ENCODE peak calls at places on chromosome 2, in eight cellular contexts. One of them, this sample, is unnamed.

GRCh38 chr2:185417111-185417510 is 321.5 kb upstream of the FSIP2 start:
- DNase-seq in CD4-positive, alpha-beta T cell: no peak
- DNase-seq in heart left ventricle: no peak
- DNase-seq in HFF-Myc: no peak
- DNase-seq in GM13977: no peak
- DNase-seq in body of pancreas: no peak
- DNase-seq in suprapubic skin: no peak
- DNase-seq in breast epithelium: no peak
- DNase-seq in this sample: no peak

GRCh38 chr2:240662681-240663080 is 20.0 kb downstream of the AQP12B start:
- DNase-seq in GM13977: no peak
- DNase-seq in HFF-Myc: no peak
- DNase-seq in body of pancreas: no peak
- DNase-seq in CD4-positive, alpha-beta T cell: no peak
- DNase-seq in breast epithelium: no peak
- DNase-seq in suprapubic skin: no peak
- DNase-seq in heart left ventricle: no peak
- DNase-seq in this sample: no peak

GRCh38 chr2:199458806-199459285 is 1.1 kb upstream of the SATB2 start:
- DNase-seq in heart left ventricle: no peak
- DNase-seq in breast epithelium: no peak
- DNase-seq in CD4-positive, alpha-beta T cell: no peak
- DNase-seq in GM13977: peak; percentile 60
- DNase-seq in HFF-Myc: no peak
- DNase-seq in body of pancreas: peak; percentile 43
- DNase-seq in suprapubic skin: peak; percentile 71
- DNase-seq in this sample: no peak

GRCh38 chr2:232420463-232421188 is 14.0 kb downstream of the ALPG start:
- DNase-seq in GM13977: peak; percentile 64
- DNase-seq in body of pancreas: peak; percentile 44
- DNase-seq in breast epithelium: no peak
- DNase-seq in CD4-positive, alpha-beta T cell: peak; percentile 25
- DNase-seq in HFF-Myc: no peak
- DNase-seq in suprapubic skin: no peak
- DNase-seq in heart left ventricle: no peak
- DNase-seq in this sample: no peak

GRCh38 chr2:28736034-28736433 is 15.6 kb upstream of the PPP1CB start:
- DNase-seq in suprapubic skin: no peak
- DNase-seq in heart left ventricle: peak; percentile 84
- DNase-seq in HFF-Myc: no peak
- DNase-seq in GM13977: no peak
- DNase-seq in body of pancreas: peak; percentile 89
- DNase-seq in CD4-positive, alpha-beta T cell: no peak
- DNase-seq in breast epithelium: peak; percentile 90
- DNase-seq in this sample: no peak

GRCh38 chr2:191612496-191612895 is 65.4 kb upstream of the NABP1 start:
- DNase-seq in body of pancreas: no peak
- DNase-seq in HFF-Myc: peak; percentile 44
- DNase-seq in GM13977: no peak
- DNase-seq in suprapubic skin: no peak
- DNase-seq in breast epithelium: no peak
- DNase-seq in CD4-positive, alpha-beta T cell: no peak
- DNase-seq in heart left ventricle: no peak
- DNase-seq in this sample: no peak

GRCh38 chr2:85765081-85765731 is 11.4 kb downstream of the ATOH8 start:
- DNase-seq in GM13977: no peak
- DNase-seq in breast epithelium: no peak
- DNase-seq in HFF-Myc: no peak
- DNase-seq in suprapubic skin: no peak
- DNase-seq in body of pancreas: no peak
- DNase-seq in CD4-positive, alpha-beta T cell: no peak
- DNase-seq in heart left ventricle: no peak
- DNase-seq in this sample: no peak

GRCh38 chr2:223026357-223027110 is 25.5 kb upstream of the KCNE4 start:
- DNase-seq in HFF-Myc: no peak
- DNase-seq in body of pancreas: no peak
- DNase-seq in GM13977: no peak
- DNase-seq in breast epithelium: no peak
- DNase-seq in suprapubic skin: no peak
- DNase-seq in CD4-positive, alpha-beta T cell: no peak
- DNase-seq in heart left ventricle: no peak
- DNase-seq in this sample: no peak

GRCh38 chr2:105038383-105039061 is 653 bp downstream of the MRPS9 start:
- DNase-seq in breast epithelium: no peak
- DNase-seq in CD4-positive, alpha-beta T cell: no peak
- DNase-seq in body of pancreas: no peak
- DNase-seq in HFF-Myc: no peak
- DNase-seq in suprapubic skin: no peak
- DNase-seq in GM13977: peak; percentile 27
- DNase-seq in heart left ventricle: peak; percentile 20
- DNase-seq in this sample: no peak

GRCh38 chr2:217996345-217996744 is 6.5 kb downstream of the TNS1 start:
- DNase-seq in HFF-Myc: no peak
- DNase-seq in suprapubic skin: no peak
- DNase-seq in CD4-positive, alpha-beta T cell: no peak
- DNase-seq in breast epithelium: no peak
- DNase-seq in body of pancreas: peak; percentile 77
- DNase-seq in heart left ventricle: no peak
- DNase-seq in GM13977: no peak
- DNase-seq in this sample: no peak

GRCh38 chr2:33275689-33276444 is 200.6 kb upstream of the RASGRP3 start:
- DNase-seq in heart left ventricle: peak; percentile 29
- DNase-seq in CD4-positive, alpha-beta T cell: peak; percentile 4
- DNase-seq in breast epithelium: peak; percentile 25
- DNase-seq in suprapubic skin: peak; percentile 81
- DNase-seq in body of pancreas: no peak
- DNase-seq in HFF-Myc: peak; percentile 40
- DNase-seq in GM13977: no peak
- DNase-seq in this sample: no peak

GRCh38 chr2:8119782-8120551 is 561.9 kb upstream of the ID2 start:
- DNase-seq in HFF-Myc: no peak
- DNase-seq in GM13977: no peak
- DNase-seq in CD4-positive, alpha-beta T cell: no peak
- DNase-seq in heart left ventricle: no peak
- DNase-seq in body of pancreas: no peak
- DNase-seq in suprapubic skin: no peak
- DNase-seq in breast epithelium: no peak
- DNase-seq in this sample: no peak

GRCh38 chr2:38526195-38526594 is 76.5 kb downstream of the HNRNPLL start:
- DNase-seq in HFF-Myc: no peak
- DNase-seq in breast epithelium: no peak
- DNase-seq in suprapubic skin: no peak
- DNase-seq in CD4-positive, alpha-beta T cell: no peak
- DNase-seq in heart left ventricle: no peak
- DNase-seq in GM13977: no peak
- DNase-seq in body of pancreas: no peak
- DNase-seq in this sample: no peak

GRCh38 chr2:30679416-30680088 is 127.7 kb downstream of the CAPN13 start:
- DNase-seq in CD4-positive, alpha-beta T cell: no peak
- DNase-seq in breast epithelium: no peak
- DNase-seq in suprapubic skin: no peak
- DNase-seq in HFF-Myc: no peak
- DNase-seq in body of pancreas: no peak
- DNase-seq in heart left ventricle: no peak
- DNase-seq in GM13977: no peak
- DNase-seq in this sample: no peak

GRCh38 chr2:64341461-64341860 is 112.5 kb upstream of the LGALSL start:
- DNase-seq in body of pancreas: no peak
- DNase-seq in heart left ventricle: no peak
- DNase-seq in HFF-Myc: no peak
- DNase-seq in GM13977: no peak
- DNase-seq in suprapubic skin: no peak
- DNase-seq in CD4-positive, alpha-beta T cell: no peak
- DNase-seq in breast epithelium: no peak
- DNase-seq in this sample: no peak

GRCh38 chr2:19649785-19650380 is 251.9 kb downstream of the TTC32 start:
- DNase-seq in body of pancreas: no peak
- DNase-seq in GM13977: no peak
- DNase-seq in breast epithelium: peak; percentile 36
- DNase-seq in heart left ventricle: peak; percentile 33
- DNase-seq in HFF-Myc: peak; percentile 87
- DNase-seq in CD4-positive, alpha-beta T cell: no peak
- DNase-seq in suprapubic skin: no peak
- DNase-seq in this sample: no peak

GRCh38 chr2:19651466-19651865 is 250.3 kb downstream of the TTC32 start:
- DNase-seq in heart left ventricle: no peak
- DNase-seq in GM13977: no peak
- DNase-seq in breast epithelium: no peak
- DNase-seq in CD4-positive, alpha-beta T cell: no peak
- DNase-seq in HFF-Myc: no peak
- DNase-seq in suprapubic skin: no peak
- DNase-seq in body of pancreas: no peak
- DNase-seq in this sample: no peak

GRCh38 chr2:19646987-19647386 is 254.8 kb downstream of the TTC32 start:
- DNase-seq in suprapubic skin: no peak
- DNase-seq in heart left ventricle: no peak
- DNase-seq in HFF-Myc: no peak
- DNase-seq in GM13977: no peak
- DNase-seq in CD4-positive, alpha-beta T cell: no peak
- DNase-seq in breast epithelium: no peak
- DNase-seq in body of pancreas: no peak
- DNase-seq in this sample: no peak

GRCh38 chr2:19648583-19648982 is 253.2 kb downstream of the TTC32 start:
- DNase-seq in HFF-Myc: no peak
- DNase-seq in CD4-positive, alpha-beta T cell: no peak
- DNase-seq in heart left ventricle: no peak
- DNase-seq in GM13977: no peak
- DNase-seq in breast epithelium: no peak
- DNase-seq in suprapubic skin: no peak
- DNase-seq in body of pancreas: no peak
- DNase-seq in this sample: no peak

GRCh38 chr2:19649107-19649506 is 252.7 kb downstream of the TTC32 start:
- DNase-seq in breast epithelium: no peak
- DNase-seq in GM13977: no peak
- DNase-seq in heart left ventricle: no peak
- DNase-seq in suprapubic skin: no peak
- DNase-seq in HFF-Myc: no peak
- DNase-seq in body of pancreas: no peak
- DNase-seq in CD4-positive, alpha-beta T cell: no peak
- DNase-seq in this sample: no peak
- TF ChIP-seq CTCF in breast epithelium: no peak
- TF ChIP-seq CTCF in GM13977: no peak
- TF ChIP-seq CTCF in heart left ventricle: no peak
- TF ChIP-seq CTCF in suprapubic skin: no peak
- TF ChIP-seq CTCF in HFF-Myc: peak; percentile 6
- TF ChIP-seq CTCF in body of pancreas: no peak
- TF ChIP-seq CTCF in CD4-positive, alpha-beta T cell: no peak
- TF ChIP-seq CTCF in this sample: peak; percentile 53

GRCh38 chr2:78261454-78261853 is 739.3 kb upstream of the LRRTM4 start:
- DNase-seq in suprapubic skin: no peak
- DNase-seq in CD4-positive, alpha-beta T cell: no peak
- DNase-seq in heart left ventricle: no peak
- DNase-seq in HFF-Myc: no peak
- DNase-seq in GM13977: no peak
- DNase-seq in breast epithelium: no peak
- DNase-seq in body of pancreas: no peak
- DNase-seq in this sample: no peak
- TF ChIP-seq CTCF in suprapubic skin: no peak
- TF ChIP-seq CTCF in CD4-positive, alpha-beta T cell: no peak
- TF ChIP-seq CTCF in heart left ventricle: no peak
- TF ChIP-seq CTCF in HFF-Myc: no peak
- TF ChIP-seq CTCF in GM13977: no peak
- TF ChIP-seq CTCF in breast epithelium: no peak
- TF ChIP-seq CTCF in body of pancreas: no peak
- TF ChIP-seq CTCF in this sample: no peak

GRCh38 chr2:127810637-127811396 is at the start of gene WDR33:
- DNase-seq in body of pancreas: peak; percentile 93
- DNase-seq in HFF-Myc: peak; percentile 67
- DNase-seq in breast epithelium: peak; percentile 87
- DNase-seq in CD4-positive, alpha-beta T cell: peak; percentile 91
- DNase-seq in suprapubic skin: peak; percentile 91
- DNase-seq in heart left ventricle: peak; percentile 91
- DNase-seq in GM13977: peak; percentile 94
- DNase-seq in this sample: peak; percentile 91
- TF ChIP-seq CTCF in body of pancreas: no peak
- TF ChIP-seq CTCF in HFF-Myc: no peak
- TF ChIP-seq CTCF in breast epithelium: peak; percentile 28
- TF ChIP-seq CTCF in CD4-positive, alpha-beta T cell: no peak
- TF ChIP-seq CTCF in suprapubic skin: no peak
- TF ChIP-seq CTCF in heart left ventricle: peak; percentile 31
- TF ChIP-seq CTCF in GM13977: peak; percentile 59
- TF ChIP-seq CTCF in this sample: peak; percentile 51

GRCh38 chr2:216877085-216877484 is 17.2 kb upstream of the TNP1 start:
- DNase-seq in CD4-positive, alpha-beta T cell: no peak
- DNase-seq in heart left ventricle: no peak
- DNase-seq in breast epithelium: no peak
- DNase-seq in body of pancreas: no peak
- DNase-seq in suprapubic skin: no peak
- DNase-seq in GM13977: no peak
- DNase-seq in HFF-Myc: no peak
- DNase-seq in this sample: no peak
- TF ChIP-seq CTCF in CD4-positive, alpha-beta T cell: no peak
- TF ChIP-seq CTCF in heart left ventricle: no peak
- TF ChIP-seq CTCF in breast epithelium: no peak
- TF ChIP-seq CTCF in body of pancreas: no peak
- TF ChIP-seq CTCF in suprapubic skin: no peak
- TF ChIP-seq CTCF in GM13977: no peak
- TF ChIP-seq CTCF in HFF-Myc: peak; percentile 31
- TF ChIP-seq CTCF in this sample: peak; percentile 30

GRCh38 chr2:58533376-58533775 is 292.3 kb upstream of the FANCL start:
- DNase-seq in CD4-positive, alpha-beta T cell: no peak
- DNase-seq in body of pancreas: no peak
- DNase-seq in breast epithelium: no peak
- DNase-seq in GM13977: no peak
- DNase-seq in heart left ventricle: no peak
- DNase-seq in HFF-Myc: no peak
- DNase-seq in suprapubic skin: no peak
- DNase-seq in this sample: no peak
- TF ChIP-seq CTCF in CD4-positive, alpha-beta T cell: no peak
- TF ChIP-seq CTCF in body of pancreas: no peak
- TF ChIP-seq CTCF in breast epithelium: no peak
- TF ChIP-seq CTCF in GM13977: no peak
- TF ChIP-seq CTCF in heart left ventricle: no peak
- TF ChIP-seq CTCF in HFF-Myc: no peak
- TF ChIP-seq CTCF in suprapubic skin: no peak
- TF ChIP-seq CTCF in this sample: no peak

GRCh38 chr2:27233341-27233740 is 16.2 kb downstream of the CAD start:
- DNase-seq in HFF-Myc: no peak
- DNase-seq in GM13977: no peak
- DNase-seq in breast epithelium: no peak
- DNase-seq in CD4-positive, alpha-beta T cell: no peak
- DNase-seq in heart left ventricle: no peak
- DNase-seq in suprapubic skin: no peak
- DNase-seq in body of pancreas: no peak
- DNase-seq in this sample: no peak

GRCh38 chr2:27236626-27237025 is 19.5 kb downstream of the CAD start:
- DNase-seq in breast epithelium: no peak
- DNase-seq in body of pancreas: no peak
- DNase-seq in suprapubic skin: no peak
- DNase-seq in CD4-positive, alpha-beta T cell: no peak
- DNase-seq in GM13977: no peak
- DNase-seq in heart left ventricle: no peak
- DNase-seq in HFF-Myc: no peak
- DNase-seq in this sample: peak; percentile 57

GRCh38 chr2:27236136-27236535 is 19.0 kb downstream of the CAD start:
- DNase-seq in breast epithelium: no peak
- DNase-seq in body of pancreas: no peak
- DNase-seq in suprapubic skin: no peak
- DNase-seq in CD4-positive, alpha-beta T cell: no peak
- DNase-seq in GM13977: no peak
- DNase-seq in HFF-Myc: no peak
- DNase-seq in heart left ventricle: no peak
- DNase-seq in this sample: peak; percentile 49

GRCh38 chr2:27227501-27227900 is 10.3 kb downstream of the CAD start:
- DNase-seq in HFF-Myc: no peak
- DNase-seq in CD4-positive, alpha-beta T cell: no peak
- DNase-seq in suprapubic skin: no peak
- DNase-seq in breast epithelium: no peak
- DNase-seq in GM13977: no peak
- DNase-seq in heart left ventricle: no peak
- DNase-seq in body of pancreas: no peak
- DNase-seq in this sample: no peak

GRCh38 chr2:27231921-27232320 is 14.8 kb downstream of the CAD start:
- DNase-seq in suprapubic skin: no peak
- DNase-seq in body of pancreas: no peak
- DNase-seq in breast epithelium: no peak
- DNase-seq in heart left ventricle: no peak
- DNase-seq in HFF-Myc: no peak
- DNase-seq in GM13977: no peak
- DNase-seq in CD4-positive, alpha-beta T cell: no peak
- DNase-seq in this sample: peak; percentile 65
- TF ChIP-seq CTCF in suprapubic skin: no peak
- TF ChIP-seq CTCF in body of pancreas: no peak
- TF ChIP-seq CTCF in breast epithelium: no peak
- TF ChIP-seq CTCF in heart left ventricle: no peak
- TF ChIP-seq CTCF in HFF-Myc: no peak
- TF ChIP-seq CTCF in GM13977: no peak
- TF ChIP-seq CTCF in CD4-positive, alpha-beta T cell: no peak
- TF ChIP-seq CTCF in this sample: no peak

This sample was measured in chondrocyte.